ENCODE peak calls at places on chromosome 11, in six cellular contexts. O, X, T, L, W and Q are unnamed samples. For H3K36me3, the result is how much of the 10 kb centered on the place peaks cover.

GRCh38 chr11:32255876-32256275 is 165.0 kb downstream of the RCN1 start:
- DNase-seq in W (no peak), O (no peak), T (no peak), X (no peak), L (no peak), Q (no peak)

GRCh38 chr11:1622076-1622475 is at the start of gene KRTAP5-4:
- DNase-seq in W (no peak), X (no peak), L (no peak), T (no peak), O (no peak), Q (no peak)

GRCh38 chr11:87359401-87359800 is 321.7 kb downstream of the TMEM135 start:
- DNase-seq in W (no peak), L (no peak), O (no peak), X (no peak), T (no peak), Q (no peak)

GRCh38 chr11:126114486-126115252 is 52.0 kb upstream of the CDON start:
- DNase-seq in T (no peak), O (peak), W (no peak), X (no peak), L (no peak), Q (no peak)

GRCh38 chr11:95659088-95659487 is 130.5 kb downstream of the FAM76B start:
- DNase-seq in L (no peak), X (no peak), O (peak), T (no peak), W (no peak), Q (peak)

GRCh38 chr11:108111126-108111525 is 10.2 kb upstream of the ACAT1 start:
- DNase-seq in L (no peak), X (no peak), T (no peak), W (no peak), O (no peak), Q (no peak)

GRCh38 chr11:14213006-14213405 is 146.0 kb downstream of the RRAS2 start:
- DNase-seq in L (no peak), W (no peak), X (no peak), O (no peak), T (no peak), Q (no peak)

GRCh38 chr11:124875401-124875800 is 10.2 kb downstream of the ROBO3 start:
- DNase-seq in O (no peak), T (no peak), L (no peak), W (no peak), X (peak), Q (no peak)

GRCh38 chr11:69841859-69842698 is 22.9 kb upstream of the FGF3 start:
- DNase-seq in X (peak), L (no peak), O (peak), W (no peak), T (no peak), Q (no peak)

GRCh38 chr11:68010058-68011041 is at the start of gene ALDH3B1:
- DNase-seq in T (peak), W (peak), L (peak), X (peak), O (peak), Q (no peak)

GRCh38 chr11:19800162-19800561 is 87.5 kb downstream of the NAV2 start:
- DNase-seq in X (no peak), W (no peak), O (no peak), T (no peak), L (no peak), Q (no peak)

GRCh38 chr11:113234888-113235287 is 79.5 kb upstream of the TTC12 start:
- DNase-seq in T (no peak), O (no peak), L (no peak), W (no peak), X (no peak), Q (no peak)

GRCh38 chr11:95282337-95282751 is 51.3 kb upstream of the SESN3 start:
- DNase-seq in O (no peak), T (no peak), L (no peak), W (no peak), X (peak), Q (no peak)

GRCh38 chr11:1487091-1487850 is 692 bp upstream of the MOB2 start:
- DNase-seq in L (peak), O (no peak), X (no peak), T (no peak), W (no peak), Q (no peak)

GRCh38 chr11:77470504-77470903 is 3.4 kb downstream of the PAK1 start:
- DNase-seq in L (no peak), O (no peak), X (no peak), T (no peak), W (no peak), Q (no peak)

GRCh38 chr11:20459865-20460264 is 72.3 kb downstream of the PRMT3 start:
- DNase-seq in O (no peak), X (no peak), L (no peak), T (no peak), W (no peak), Q (no peak)

GRCh38 chr11:129790131-129790530 is 25.5 kb upstream of the TMEM45B start:
- DNase-seq in W (no peak), X (no peak), T (no peak), L (no peak), O (no peak), Q (no peak)

GRCh38 chr11:116164843-116165242 is 607.9 kb downstream of the BUD13 start:
- DNase-seq in W (no peak), T (no peak), L (no peak), O (no peak), X (no peak), Q (no peak)

GRCh38 chr11:123443851-123444623 is 14.0 kb downstream of the GRAMD1B start:
- DNase-seq in L (no peak), O (no peak), T (no peak), W (no peak), X (no peak), Q (no peak)

GRCh38 chr11:48013269-48013901 is 33.0 kb downstream of the PTPRJ start:
- DNase-seq in L (no peak), W (no peak), X (no peak), T (no peak), O (peak), Q (peak)

GRCh38 chr11:74035264-74035663 is 26.4 kb upstream of the UCP3 start:
- DNase-seq in W (no peak), L (no peak), T (no peak), O (peak), X (no peak), Q (peak)
- H3K36me3 ChIP-seq in W (under half), L (half or more), T (under half), O (under half), X (under half), Q (under half)

DNA sequence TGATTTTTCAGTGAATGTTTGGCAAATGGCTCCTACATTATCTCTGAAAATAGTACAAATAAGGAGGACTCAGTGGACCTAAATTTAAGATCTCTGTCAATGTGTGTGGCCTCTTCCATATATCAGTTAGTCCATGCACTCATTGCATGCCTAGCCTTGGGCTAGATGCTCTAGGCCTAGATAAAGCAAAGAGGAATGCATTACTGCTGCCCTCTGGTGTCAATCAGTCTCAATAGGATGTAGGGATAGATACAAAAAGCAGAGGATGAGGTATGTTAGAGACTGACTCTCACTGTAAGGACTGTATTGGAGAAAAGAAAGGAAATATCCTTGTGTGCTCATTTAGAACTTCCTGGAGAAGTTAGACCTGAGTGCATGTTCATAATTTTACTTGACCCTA is 42.0 kb downstream of the MS4A2 start:
- DNase-seq in X (peak), T (no peak), W (no peak), O (no peak), L (no peak), Q (peak)
- TF ChIP-seq CTCF in X (peak), T (peak), W (no peak), O (no peak), L (no peak), Q (peak)

GRCh38 chr11:57474751-57475115 is 14.4 kb downstream of the RTN4RL2 start:
- DNase-seq in O (no peak), W (no peak), L (no peak), T (no peak), X (no peak), Q (no peak)
- H3K4me3 ChIP-seq in O (no peak), W (no peak), L (no peak), T (no peak), X (no peak), Q (no peak)

GRCh38 chr11:119161871-119162270 is 6.7 kb upstream of the NLRX1 start:
- DNase-seq in X (no peak), T (no peak), L (no peak), O (no peak), W (no peak), Q (no peak)

GRCh38 chr11:119158467-119158866 is 9.6 kb downstream of the ABCG4 start:
- DNase-seq in X (no peak), L (no peak), W (no peak), O (no peak), T (no peak), Q (no peak)

GRCh38 chr11:119156496-119156895 is 7.6 kb downstream of the ABCG4 start:
- DNase-seq in W (no peak), L (no peak), T (no peak), X (no peak), O (no peak), Q (no peak)

GRCh38 chr11:119157088-119157487 is 8.2 kb downstream of the ABCG4 start:
- DNase-seq in T (no peak), X (no peak), O (no peak), L (no peak), W (no peak), Q (no peak)

DNA sequence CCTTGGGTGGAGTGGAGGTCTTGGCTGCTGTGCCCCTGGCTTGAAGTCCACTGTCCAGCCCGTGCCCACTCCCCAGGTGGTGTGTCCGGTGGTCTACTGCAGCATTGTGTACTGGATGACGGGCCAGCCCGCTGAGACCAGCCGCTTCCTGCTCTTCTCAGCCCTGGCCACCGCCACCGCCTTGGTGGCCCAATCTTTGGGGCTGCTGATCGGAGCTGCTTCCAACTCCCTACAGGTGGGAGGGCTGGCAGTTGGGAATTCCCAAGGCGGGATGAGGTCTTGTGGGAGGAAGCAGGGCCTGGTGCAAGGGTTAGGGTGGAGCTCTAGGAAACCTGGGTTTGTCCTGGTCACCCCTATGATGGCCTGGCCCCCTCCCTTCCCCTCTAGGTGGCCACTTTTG is 8.4 kb upstream of the NLRX1 start:
- DNase-seq in L (no peak), W (no peak), X (no peak), T (no peak), O (no peak), Q (no peak)
- H3K36me3 ChIP-seq in L (under half), W (under half), X (under half), T (under half), O (under half), Q (under half)

GRCh38 chr11:75582935-75583709 is 21.1 kb downstream of the SERPINH1 start:
- DNase-seq in X (peak), L (peak), O (peak), T (peak), W (peak), Q (no peak)
- TF ChIP-seq CTCF in X (peak), L (peak), O (peak), T (no peak), W (peak), Q (no peak)

GRCh38 chr11:8067929-8068575 is 13.0 kb upstream of the TUB start:
- DNase-seq in W (no peak), X (no peak), L (no peak), T (peak), O (no peak), Q (no peak)
- H3K4me3 ChIP-seq in W (no peak), X (no peak), L (no peak), T (no peak), O (no peak), Q (no peak)

GRCh38 chr11:2951235-2952110 is 22.3 kb upstream of the PHLDA2 start:
- DNase-seq in W (no peak), L (no peak), T (no peak), O (peak), X (no peak), Q (peak)
- H3K36me3 ChIP-seq in W (under half), L (half or more), T (half or more), O (half or more), X (under half), Q (under half)

DNA sequence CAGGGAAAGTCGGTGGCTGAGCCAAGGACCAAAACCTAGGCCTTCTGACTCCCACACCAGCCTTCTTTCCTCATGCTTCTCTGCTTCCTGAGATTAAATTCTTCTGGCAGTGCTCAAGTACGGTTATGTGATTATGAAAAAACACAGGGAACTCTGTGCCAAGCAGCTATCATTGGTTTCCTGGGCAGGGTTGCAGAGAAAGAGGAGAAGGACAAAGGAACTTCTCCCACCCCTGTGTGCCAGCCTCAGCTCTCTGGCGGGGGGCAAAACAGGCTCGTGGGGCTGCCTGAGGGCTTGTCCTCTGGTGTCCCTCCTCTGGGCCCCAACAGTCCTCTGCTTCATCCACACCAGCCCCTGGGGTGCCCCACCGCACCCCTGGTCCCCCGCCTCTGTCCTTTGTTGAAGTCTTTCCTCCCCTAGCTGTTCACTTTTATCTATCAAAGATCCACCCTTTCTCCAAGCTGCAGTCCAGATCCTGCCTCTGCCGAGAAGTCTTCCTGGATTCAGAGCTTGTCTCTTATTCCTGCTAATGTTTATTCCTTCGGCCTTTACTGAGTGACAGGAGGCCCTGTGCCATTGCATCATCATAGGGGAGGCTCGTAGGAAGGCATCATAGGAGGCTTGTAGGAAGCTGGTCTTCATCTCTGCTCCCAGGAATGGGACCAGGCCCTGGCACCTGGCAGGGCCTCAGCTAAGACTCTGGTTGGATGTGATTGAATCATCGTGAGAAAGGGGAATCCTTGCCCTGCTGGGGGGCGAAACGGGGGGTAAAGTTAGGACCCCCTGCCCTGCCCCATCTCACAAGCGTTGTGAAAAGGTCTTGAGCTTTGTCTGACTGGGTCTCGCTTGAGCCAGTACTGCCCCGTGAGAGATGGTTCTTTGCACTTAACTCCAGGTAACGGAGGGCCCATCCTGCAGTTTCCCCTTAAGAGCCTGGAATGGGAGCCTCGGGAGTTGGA is 11.5 kb upstream of the FTH1 start:
- DNase-seq in L (no peak), O (no peak), W (no peak), T (no peak), X (no peak), Q (no peak)
- TF ChIP-seq CTCF in L (no peak), O (no peak), W (no peak), T (no peak), X (no peak), Q (no peak)

DNA sequence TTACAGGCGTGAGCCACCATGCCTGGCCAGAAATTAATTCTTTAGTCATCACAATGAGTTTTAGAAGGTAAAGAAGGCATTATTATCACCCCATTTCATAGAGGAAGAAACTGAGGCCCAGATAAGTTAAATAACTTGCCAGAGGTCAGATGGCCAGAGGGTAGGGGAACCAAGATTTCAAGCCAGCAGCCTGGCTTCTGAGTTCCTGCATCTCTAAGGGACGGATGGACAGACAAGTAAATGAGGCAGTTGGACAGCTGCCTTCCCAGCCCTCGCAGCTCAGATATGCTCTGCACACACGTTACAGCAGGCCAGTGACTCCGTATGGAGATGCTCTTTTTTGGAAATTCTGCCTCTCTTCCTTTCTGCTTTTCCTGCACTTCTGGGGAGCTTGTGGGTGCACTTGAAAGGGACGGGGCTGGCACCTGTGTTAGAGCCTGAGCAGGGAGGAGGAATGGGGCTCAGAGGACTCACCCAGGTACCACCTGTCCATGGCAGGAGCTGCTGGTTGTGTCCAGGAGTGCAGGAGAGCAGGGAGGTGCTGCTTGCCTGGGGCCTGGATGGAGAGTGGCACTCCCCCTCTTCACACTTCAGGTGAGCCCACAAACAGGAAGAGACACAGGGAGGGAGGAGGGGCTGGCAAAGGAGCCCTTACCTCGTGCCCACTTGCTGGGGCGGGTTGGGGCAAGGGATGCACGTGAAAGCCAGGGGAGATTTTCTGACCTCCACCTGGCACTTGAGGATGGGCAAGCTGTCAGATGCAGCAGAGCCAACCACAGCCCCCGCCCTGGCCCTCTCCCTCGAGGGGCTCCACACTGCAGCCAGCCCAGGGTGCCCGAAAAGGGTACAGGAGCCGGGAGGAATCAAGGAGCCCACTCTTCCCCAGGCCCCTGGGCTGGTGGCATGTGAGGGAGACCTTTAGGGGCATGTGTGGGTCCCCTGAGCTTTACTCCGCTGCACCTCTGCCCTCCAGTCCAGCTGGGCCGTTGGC is 3.3 kb upstream of the FXYD2 start:
- DNase-seq in T (no peak), O (no peak), X (peak), W (no peak), L (no peak), Q (no peak)
- H3K4me3 ChIP-seq in T (no peak), O (no peak), X (no peak), W (no peak), L (no peak), Q (no peak)